ENCODE peak calls at places on chromosomes 5 and 9, in ten cellular contexts. E, C, T, M, K, X, D, U, S and A are unnamed samples.

GRCh38 chr5:180807654-180808414 is 5.2 kb upstream of the MGAT1 start:
- DNase-seq in E (no peak), C (no peak), T (no peak), M (no peak), K (no peak), X (no peak), D (no peak), U (no peak), S (no peak), A (no peak)

GRCh38 chr9:104025109-104025508 is 69.0 kb upstream of the SMC2 start:
- DNase-seq in E (no peak), C (no peak), T (peak), M (no peak), K (no peak), X (no peak), D (no peak), U (no peak), S (no peak), A (no peak)

GRCh38 chr5:71939452-71939932 is 167.8 kb upstream of the MAP1B start:
- DNase-seq in E (no peak), C (no peak), T (no peak), M (no peak), K (no peak), X (peak), D (no peak), U (peak), S (no peak), A (no peak)

GRCh38 chr5:131545856-131546255 is 89.2 kb downstream of the RAPGEF6 start:
- DNase-seq in E (no peak), C (no peak), T (peak), M (no peak), K (no peak), X (no peak), D (no peak), U (no peak), S (no peak), A (no peak)

GRCh38 chr5:173835131-173835530 is 53.0 kb upstream of the CPEB4 start:
- DNase-seq in E (no peak), C (no peak), T (no peak), M (no peak), K (no peak), X (peak), D (no peak), U (no peak), S (no peak), A (no peak)

GRCh38 chr9:76905661-76905983 is 292 bp downstream of the PRUNE2 start:
- DNase-seq in E (no peak), C (no peak), T (no peak), M (no peak), K (no peak), X (no peak), D (no peak), U (no peak), S (no peak), A (no peak)

GRCh38 chr9:129111143-129111761 is at the start of gene PTPA:
- DNase-seq in E (peak), C (peak), T (peak), M (peak), K (peak), X (no peak), D (peak), U (peak), S (peak), A (peak)

GRCh38 chr5:34497031-34497808 is 158.9 kb upstream of the RAI14 start:
- DNase-seq in E (no peak), C (no peak), T (no peak), M (no peak), K (no peak), X (no peak), D (peak), U (no peak), S (no peak), A (no peak)

GRCh38 chr5:149817539-149817938 is 87.4 kb downstream of the PPARGC1B start:
- DNase-seq in E (no peak), C (no peak), T (no peak), M (no peak), K (no peak), X (no peak), D (no peak), U (no peak), S (no peak), A (no peak)

GRCh38 chr5:134600600-134600999 is 32.0 kb downstream of the SAR1B start:
- DNase-seq in E (no peak), C (no peak), T (no peak), M (no peak), K (no peak), X (no peak), D (no peak), U (no peak), S (no peak), A (no peak)

GRCh38 chr5:26889810-26890209 is 148.6 kb downstream of the CDH9 start:
- DNase-seq in E (no peak), C (no peak), T (no peak), M (no peak), K (no peak), X (no peak), D (no peak), U (peak), S (no peak), A (no peak)

GRCh38 chr9:757246-757881 is 84.1 kb upstream of the DMRT1 start:
- DNase-seq in E (no peak), C (no peak), T (no peak), M (no peak), K (no peak), X (peak), D (no peak), U (no peak), S (peak), A (no peak)

GRCh38 chr5:52007230-52007858 is 624.1 kb downstream of the ISL1 start:
- DNase-seq in E (peak), C (no peak), T (peak), M (no peak), K (no peak), X (peak), D (no peak), U (peak), S (no peak), A (no peak)

GRCh38 chr5:44697025-44697424 is 111.7 kb upstream of the MRPS30 start:
- DNase-seq in E (no peak), C (no peak), T (no peak), M (no peak), K (no peak), X (no peak), D (no peak), U (no peak), S (no peak), A (no peak)

GRCh38 chr5:87829214-87829551 is 416.5 kb upstream of the CCNH start:
- DNase-seq in E (peak), C (no peak), T (peak), M (no peak), K (no peak), X (peak), D (peak), U (peak), S (no peak), A (no peak)

GRCh38 chr5:14143843-14144585 is 872 bp downstream of the TRIO start:
- DNase-seq in E (no peak), C (peak), T (peak), M (no peak), K (no peak), X (no peak), D (no peak), U (no peak), S (no peak), A (peak)

GRCh38 chr5:509632-510185 is 14.5 kb downstream of the SLC9A3 start:
- DNase-seq in E (no peak), C (no peak), T (no peak), M (no peak), K (no peak), X (no peak), D (no peak), U (no peak), S (no peak), A (no peak)

GRCh38 chr5:19987594-19988345 is at the start of gene CDH18:
- DNase-seq in E (peak), C (no peak), T (peak), M (no peak), K (no peak), X (peak), D (peak), U (peak), S (peak), A (peak)

GRCh38 chr5:15500326-15500958 is 462 bp downstream of the FBXL7 start:
- DNase-seq in E (peak), C (no peak), T (no peak), M (no peak), K (no peak), X (no peak), D (peak), U (no peak), S (no peak), A (peak)

GRCh38 chr5:157732784-157733262 is 1.6 kb downstream of the THG1L start:
- DNase-seq in E (no peak), C (no peak), T (no peak), M (no peak), K (no peak), X (no peak), D (no peak), U (no peak), S (no peak), A (no peak)

GRCh38 chr9:26375448-26375847 is 517.2 kb downstream of the CAAP1 start:
- DNase-seq in E (no peak), C (no peak), T (no peak), M (no peak), K (no peak), X (no peak), D (no peak), U (no peak), S (no peak), A (no peak)

GRCh38 chr5:1144089-1144488 is 32.2 kb upstream of the SLC12A7 start:
- DNase-seq in E (no peak), C (no peak), T (no peak), M (no peak), K (no peak), X (no peak), D (no peak), U (no peak), S (no peak), A (no peak)

GRCh38 chr9:7103382-7104170 is 345.8 kb downstream of the KDM4C start:
- DNase-seq in E (no peak), C (no peak), T (no peak), M (no peak), K (no peak), X (no peak), D (no peak), U (no peak), S (no peak), A (no peak)

GRCh38 chr9:130498918-130499698 is 54.3 kb downstream of the ASS1 start:
- DNase-seq in E (no peak), C (no peak), T (no peak), M (no peak), K (no peak), X (no peak), D (no peak), U (no peak), S (no peak), A (no peak)

GRCh38 chr5:179953934-179954833 is 46.5 kb upstream of the TBC1D9B start:
- DNase-seq in E (no peak), C (no peak), T (no peak), M (no peak), K (no peak), X (no peak), D (no peak), U (no peak), S (no peak), A (no peak)

GRCh38 chr5:124922255-124922975 is 176.0 kb upstream of the ZNF608 start:
- DNase-seq in E (no peak), C (no peak), T (no peak), M (no peak), K (no peak), X (no peak), D (no peak), U (no peak), S (no peak), A (no peak)

GRCh38 chr9:28688172-28688571 is 1114.9 kb upstream of the C9orf72 start:
- DNase-seq in E (peak), C (no peak), T (no peak), M (no peak), K (no peak), X (no peak), D (no peak), U (no peak), S (no peak), A (no peak)

GRCh38 chr9:126367646-126368419 is 41.2 kb downstream of the MVB12B start:
- DNase-seq in E (no peak), C (no peak), T (no peak), M (no peak), K (no peak), X (no peak), D (no peak), U (no peak), S (no peak), A (no peak)

GRCh38 chr5:66475731-66476130 is 120.5 kb upstream of the MAST4 start:
- DNase-seq in E (no peak), C (no peak), T (no peak), M (no peak), K (no peak), X (no peak), D (no peak), U (no peak), S (no peak), A (no peak)

GRCh38 chr9:69768716-69769115 is 8.9 kb upstream of the PTAR1 start:
- DNase-seq in E (no peak), C (no peak), T (no peak), M (no peak), K (no peak), X (no peak), D (no peak), U (no peak), S (no peak), A (no peak)

GRCh38 chr5:179871506-179871905 is 12.9 kb upstream of the MRNIP start:
- DNase-seq in E (no peak), C (no peak), T (no peak), M (no peak), K (no peak), X (no peak), D (no peak), U (no peak), S (no peak), A (no peak)

GRCh38 chr9:4293293-4293931 is 6.5 kb downstream of the GLIS3 start:
- DNase-seq in E (peak), C (no peak), T (no peak), M (no peak), K (no peak), X (no peak), D (peak), U (no peak), S (no peak), A (no peak)

GRCh38 chr5:143002459-143003327 is 232.5 kb downstream of the ARHGAP26 start:
- DNase-seq in E (peak), C (peak), T (peak), M (peak), K (peak), X (peak), D (no peak), U (peak), S (no peak), A (no peak)

GRCh38 chr5:171863928-171864327 is 78.3 kb downstream of the SMIM23 start:
- DNase-seq in E (no peak), C (no peak), T (peak), M (no peak), K (no peak), X (no peak), D (no peak), U (no peak), S (no peak), A (no peak)

GRCh38 chr9:36825179-36825578 is 208.9 kb downstream of the PAX5 start:
- DNase-seq in E (no peak), C (no peak), T (no peak), M (no peak), K (no peak), X (no peak), D (no peak), U (no peak), S (no peak), A (no peak)

GRCh38 chr5:35852084-35852734 is 4.5 kb upstream of the IL7R start:
- DNase-seq in E (no peak), C (no peak), T (no peak), M (peak), K (peak), X (no peak), D (no peak), U (no peak), S (no peak), A (no peak)

GRCh38 chr9:131755541-131756198 is 15.8 kb upstream of the RAPGEF1 start:
- DNase-seq in E (peak), C (peak), T (peak), M (peak), K (peak), X (peak), D (peak), U (peak), S (peak), A (no peak)

GRCh38 chr9:87742813-87743428 is 17.0 kb downstream of the CTSL start:
- DNase-seq in E (no peak), C (no peak), T (peak), M (no peak), K (no peak), X (no peak), D (no peak), U (no peak), S (no peak), A (no peak)